ENCODE peak calls at places on chromosomes 6 and 20, in seven cellular contexts. J, N, S, P, D, X and G are unnamed samples. For H3K27me3 and H3K4me1, the result is how much of the 10 kb centered on the place peaks cover.

GRCh38 chr6:474454-475185 is 83.1 kb downstream of the IRF4 start:
- DNase-seq in X (no peak), S (no peak), J (peak), D (no peak), P (peak), N (no peak), G (no peak)

GRCh38 chr6:167307342-167307955 is 16.3 kb downstream of the UNC93A start:
- DNase-seq in S (no peak), P (no peak), J (peak), D (no peak), X (no peak), N (no peak), G (no peak)

GRCh38 chr20:41081276-41081814 is 52.7 kb downstream of the TOP1 start:
- DNase-seq in S (no peak), J (no peak), D (no peak), P (no peak), N (no peak), X (no peak), G (no peak)

GRCh38 chr6:73382462-73383113 is 12.0 kb upstream of the DDX43 start:
- DNase-seq in N (no peak), S (no peak), J (no peak), D (no peak), X (no peak), P (no peak), G (no peak)

GRCh38 chr6:155177369-155177961 is 86.3 kb upstream of the CLDN20 start:
- DNase-seq in N (peak), X (no peak), S (peak), J (no peak), P (peak), D (no peak), G (peak)

GRCh38 chr6:168238159-168238887 is 81.3 kb downstream of the DACT2 start:
- DNase-seq in X (no peak), D (no peak), N (no peak), P (no peak), S (no peak), J (no peak), G (no peak)

GRCh38 chr6:144266091-144266649 is 19.0 kb upstream of the UTRN start:
- DNase-seq in N (peak), S (peak), X (peak), D (peak), P (no peak), J (no peak), G (peak)

GRCh38 chr20:54556406-54556805 is 81.0 kb downstream of the DOK5 start:
- DNase-seq in D (no peak), X (no peak), P (no peak), N (no peak), S (no peak), J (no peak), G (no peak)

GRCh38 chr6:81929828-81930227 is 177.3 kb upstream of the TENT5A start:
- DNase-seq in S (no peak), D (no peak), J (no peak), N (no peak), X (no peak), P (no peak), G (no peak)

GRCh38 chr6:155254139-155254538 is 9.7 kb upstream of the CLDN20 start:
- DNase-seq in X (no peak), P (no peak), D (peak), S (no peak), N (no peak), J (no peak), G (no peak)

GRCh38 chr20:48747840-48748416 is 79.9 kb downstream of the PREX1 start:
- DNase-seq in X (no peak), D (no peak), N (no peak), P (no peak), J (no peak), S (no peak), G (no peak)

GRCh38 chr6:252775-253526 is 39.3 kb upstream of the DUSP22 start:
- DNase-seq in X (no peak), N (no peak), P (peak), D (no peak), J (no peak), S (no peak), G (no peak)

GRCh38 chr20:36132802-36133211 is 21.7 kb upstream of the EPB41L1 start:
- DNase-seq in X (peak), N (no peak), D (no peak), J (no peak), S (no peak), P (no peak), G (no peak)

GRCh38 chr6:43666181-43666920 is 21.2 kb downstream of the MRPS18A start:
- DNase-seq in J (no peak), X (no peak), N (no peak), S (no peak), D (no peak), P (no peak), G (no peak)

GRCh38 chr20:48933017-48933766 is 11.7 kb downstream of the ARFGEF2 start:
- DNase-seq in J (no peak), P (no peak), N (peak), X (no peak), S (no peak), D (no peak), G (no peak)

GRCh38 chr6:7721654-7722053 is 4.2 kb upstream of the BMP6 start:
- DNase-seq in D (no peak), P (peak), N (peak), X (no peak), S (peak), J (no peak), G (no peak)

GRCh38 chr6:75600694-75601265 is 900 bp upstream of the SENP6 start:
- DNase-seq in X (no peak), P (peak), N (no peak), J (no peak), D (no peak), S (no peak), G (no peak)

GRCh38 chr6:42352856-42353564 is 98.7 kb downstream of the TRERF1 start:
- DNase-seq in S (no peak), D (no peak), N (no peak), P (no peak), J (no peak), X (no peak), G (no peak)

GRCh38 chr6:106112446-106112845 is 26.3 kb downstream of the PRDM1 start:
- DNase-seq in P (no peak), N (no peak), J (no peak), D (no peak), S (no peak), X (no peak), G (no peak)

GRCh38 chr20:54234991-54235390 is 27.1 kb downstream of the PFDN4 start:
- DNase-seq in S (no peak), D (no peak), J (no peak), X (no peak), P (no peak), N (no peak), G (no peak)

GRCh38 chr20:11000416-11000815 is 326.6 kb upstream of the JAG1 start:
- DNase-seq in N (no peak), D (no peak), S (no peak), J (no peak), P (no peak), X (no peak), G (no peak)

GRCh38 chr20:21134883-21135493 is 9.1 kb downstream of the KIZ start:
- DNase-seq in J (no peak), D (no peak), N (no peak), X (no peak), S (no peak), P (no peak), G (no peak)

GRCh38 chr6:136517582-136517981 is 32.6 kb downstream of the MAP7 start:
- DNase-seq in J (no peak), S (no peak), P (no peak), D (no peak), N (no peak), X (no peak), G (no peak)

GRCh38 chr6:33374359-33374910 is 17.2 kb upstream of the KIFC1 start:
- DNase-seq in D (no peak), J (no peak), N (no peak), S (peak), X (no peak), P (no peak), G (no peak)

GRCh38 chr6:27517928-27518787 is 45.3 kb upstream of the ZNF184 start:
- DNase-seq in P (no peak), X (no peak), S (no peak), N (no peak), J (no peak), D (no peak), G (peak)

GRCh38 chr20:61500791-61501321 is 248.8 kb downstream of the CDH4 start:
- DNase-seq in P (no peak), S (no peak), J (peak), N (peak), D (no peak), X (no peak), G (no peak)

GRCh38 chr6:168131464-168132415 is 52.7 kb upstream of the FRMD1 start:
- DNase-seq in N (peak), X (no peak), J (no peak), D (no peak), S (no peak), P (no peak), G (no peak)

GRCh38 chr6:160293844-160294243 is 35.2 kb upstream of the SLC22A2 start:
- DNase-seq in S (no peak), N (peak), D (no peak), P (no peak), X (no peak), J (no peak), G (peak)

GRCh38 chr20:50190251-50191064 is at the start of gene CEBPB:
- DNase-seq in X (peak), J (peak), D (peak), P (peak), S (peak), N (peak), G (peak)

GRCh38 chr6:47188588-47189021 is 121.1 kb downstream of the TNFRSF21 start:
- DNase-seq in X (no peak), D (no peak), J (no peak), P (no peak), S (peak), N (peak), G (peak)

GRCh38 chr6:21064716-21065340 is 528.7 kb upstream of the SOX4 start:
- DNase-seq in S (no peak), P (no peak), N (no peak), J (no peak), X (no peak), D (no peak), G (no peak)

DNA sequence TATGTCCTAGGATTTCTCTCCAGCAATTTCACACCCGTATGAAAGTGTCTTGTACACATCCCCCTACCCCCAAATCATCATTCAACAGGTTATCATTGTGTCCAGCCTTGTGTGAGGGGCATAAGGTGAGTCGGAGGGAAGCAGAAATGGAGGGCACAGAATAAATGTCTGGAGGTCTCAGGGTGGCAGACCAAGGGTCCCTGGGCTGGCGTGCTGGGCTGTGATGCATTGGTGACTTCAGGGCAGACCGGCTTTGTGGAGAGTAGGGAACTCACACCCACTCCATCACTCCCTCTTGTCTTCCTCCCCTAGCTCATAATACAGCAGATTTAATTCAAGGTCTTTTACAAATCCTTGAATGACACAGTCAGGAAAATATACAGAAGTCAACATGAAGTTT is 191.7 kb upstream of the PMEPA1 start:
- DNase-seq in X (no peak), D (no peak), N (no peak), P (no peak), J (no peak), S (no peak), G (no peak)
- H3K27me3 ChIP-seq in X (under half), D (under half), N (under half), P (half or more), J (under half), S (under half), G (under half)

GRCh38 chr20:16749573-16749972 is 1.4 kb downstream of the OTOR start:
- DNase-seq in S (no peak), J (no peak), N (no peak), D (no peak), P (no peak), X (no peak), G (no peak)
- TF ChIP-seq CTCF in S (no peak), J (no peak), N (no peak), D (no peak), P (no peak), X (no peak), G (peak)

DNA sequence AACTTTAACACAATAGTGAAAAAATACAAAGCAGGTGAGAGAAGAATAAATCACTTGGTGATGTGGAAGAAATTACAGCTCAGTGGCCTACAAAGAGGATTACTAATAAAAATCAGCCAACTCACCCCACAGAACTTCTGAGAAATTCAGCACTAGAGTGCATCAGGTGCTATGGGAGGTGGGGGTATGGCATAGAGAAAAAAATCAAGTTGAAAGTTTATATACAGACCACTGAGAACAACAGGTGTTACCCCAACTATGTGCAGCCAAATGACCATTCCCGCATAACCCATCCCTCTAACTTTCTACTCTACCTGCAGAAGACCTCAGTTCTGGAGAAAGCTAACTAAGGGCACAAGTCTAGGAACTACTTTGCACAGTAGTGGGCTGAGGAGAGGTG is 47.0 kb downstream of the PIGU start:
- DNase-seq in X (no peak), N (no peak), P (no peak), S (no peak), D (no peak), J (no peak), G (no peak)
- H3K4me1 ChIP-seq in X (under half), N (under half), P (under half), S (under half), D (under half), J (under half), G (under half)

GRCh38 chr20:22579711-22580697 is 4.4 kb downstream of the FOXA2 start:
- DNase-seq in P (no peak), J (peak), N (no peak), D (no peak), S (no peak), X (no peak), G (no peak)
- H3K27me3 ChIP-seq in P (under half), J (half or more), N (half or more), D (half or more), S (under half), X (half or more), G (under half)

DNA sequence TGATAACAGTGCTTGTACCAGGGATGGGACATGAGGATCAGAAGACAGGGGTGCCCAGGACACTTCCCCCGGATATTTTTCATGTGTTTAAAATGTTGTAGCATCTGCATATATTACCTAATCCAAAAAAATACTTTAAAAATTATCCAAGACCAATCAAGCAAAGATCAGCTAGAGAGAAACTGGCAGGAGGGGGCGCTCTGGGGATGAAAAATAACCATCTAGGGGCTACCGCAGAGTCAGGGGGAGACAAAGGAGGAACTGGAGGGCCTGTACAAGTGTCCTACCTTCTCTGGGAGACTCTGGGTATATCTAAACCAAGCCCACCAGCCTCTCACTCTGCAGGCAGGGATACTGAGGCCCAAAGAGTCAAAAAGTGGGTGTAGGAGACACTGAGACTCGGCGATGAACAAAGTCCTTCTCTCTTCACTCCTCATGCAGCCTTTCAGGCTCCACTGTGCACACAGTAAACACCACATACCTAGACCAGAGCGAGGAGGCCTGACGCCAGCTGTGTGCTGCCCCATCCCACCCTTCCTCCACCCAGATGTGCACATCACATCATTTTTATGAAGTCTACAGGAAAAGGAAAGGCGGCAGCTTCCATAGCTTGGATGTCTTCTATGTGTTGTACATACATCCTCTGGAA is 9.8 kb downstream of the RIMS4 start:
- DNase-seq in J (no peak), P (no peak), N (no peak), S (no peak), X (no peak), D (no peak), G (no peak)
- TF ChIP-seq CTCF in J (no peak), P (peak), N (peak), S (peak), X (peak), D (no peak), G (peak)

DNA sequence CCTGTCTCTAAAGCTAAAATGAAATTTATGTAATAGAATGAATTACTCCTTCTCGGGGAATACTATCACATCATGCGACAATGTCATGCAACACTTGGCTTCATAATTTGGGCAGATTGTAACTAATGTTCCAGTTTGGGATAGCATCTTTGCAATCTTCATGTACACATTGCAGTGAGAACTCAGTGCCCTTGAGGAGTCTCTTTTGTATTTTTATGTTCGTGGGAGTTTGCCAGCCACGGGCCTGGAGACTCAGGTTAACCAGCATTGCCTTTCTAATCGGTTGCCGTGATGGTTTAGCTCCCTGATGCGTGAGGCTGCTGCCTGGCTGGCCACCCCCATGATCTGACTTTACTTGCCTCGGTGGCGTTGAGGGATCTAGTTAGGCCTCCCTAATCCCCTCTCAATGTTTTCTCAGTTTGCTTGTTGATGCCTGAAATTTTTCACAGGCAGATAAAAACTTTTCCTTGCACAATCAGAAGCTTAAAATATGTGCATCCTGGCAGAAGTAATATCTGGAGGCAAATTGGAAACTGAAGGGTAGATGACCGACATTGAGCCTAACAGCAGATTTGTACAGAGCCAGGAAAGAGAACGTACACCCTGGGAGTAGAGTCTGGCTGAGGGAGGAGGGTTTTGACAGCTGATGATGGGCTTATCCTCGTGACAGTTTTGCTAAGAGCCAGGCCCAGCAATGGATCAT is 2.4 kb downstream of the GMPR start:
- DNase-seq in N (no peak), X (no peak), S (no peak), P (no peak), J (no peak), D (no peak), G (no peak)
- H3K4me1 ChIP-seq in N (under half), X (under half), S (under half), P (under half), J (under half), D (half or more), G (under half)